ENCODE peak calls at places on chromosomes 1 and 21, in seven cellular contexts. One of them, this sample, is unnamed.

GRCh38 chr1:29497395-29498125 is 261.2 kb downstream of the PTPRU start:
- DNase-seq in progenitor cell of endocrine pancreas: no peak
- DNase-seq in cardiac fibroblast: no peak
- DNase-seq in transverse colon: no peak
- DNase-seq in upper lobe of right lung: no peak
- DNase-seq in heart right ventricle: no peak
- DNase-seq in Peyer's patch: peak
- DNase-seq in this sample: no peak

GRCh38 chr1:228073061-228073869 is 9.2 kb upstream of the ARF1 start:
- DNase-seq in progenitor cell of endocrine pancreas: no peak
- DNase-seq in Peyer's patch: no peak
- DNase-seq in transverse colon: no peak
- DNase-seq in cardiac fibroblast: no peak
- DNase-seq in heart right ventricle: no peak
- DNase-seq in upper lobe of right lung: peak
- DNase-seq in this sample: no peak

GRCh38 chr1:14494931-14495330 is 103.6 kb upstream of the KAZN start:
- DNase-seq in cardiac fibroblast: no peak
- DNase-seq in Peyer's patch: no peak
- DNase-seq in progenitor cell of endocrine pancreas: no peak
- DNase-seq in heart right ventricle: no peak
- DNase-seq in upper lobe of right lung: no peak
- DNase-seq in transverse colon: no peak
- DNase-seq in this sample: no peak

GRCh38 chr1:183804382-183804781 is 538 bp upstream of the RGL1 start:
- DNase-seq in cardiac fibroblast: no peak
- DNase-seq in heart right ventricle: no peak
- DNase-seq in progenitor cell of endocrine pancreas: no peak
- DNase-seq in transverse colon: no peak
- DNase-seq in Peyer's patch: no peak
- DNase-seq in upper lobe of right lung: no peak
- DNase-seq in this sample: no peak

GRCh38 chr1:65156910-65157545 is 9.0 kb downstream of the AK4 start:
- DNase-seq in transverse colon: no peak
- DNase-seq in heart right ventricle: no peak
- DNase-seq in Peyer's patch: no peak
- DNase-seq in progenitor cell of endocrine pancreas: no peak
- DNase-seq in cardiac fibroblast: no peak
- DNase-seq in upper lobe of right lung: no peak
- DNase-seq in this sample: no peak

GRCh38 chr1:117320515-117320914 is 46.7 kb upstream of the MAN1A2 start:
- DNase-seq in progenitor cell of endocrine pancreas: no peak
- DNase-seq in cardiac fibroblast: no peak
- DNase-seq in heart right ventricle: no peak
- DNase-seq in upper lobe of right lung: no peak
- DNase-seq in Peyer's patch: no peak
- DNase-seq in transverse colon: no peak
- DNase-seq in this sample: no peak

GRCh38 chr1:12506581-12507280 is 111.3 kb downstream of the DHRS3 start:
- DNase-seq in progenitor cell of endocrine pancreas: no peak
- DNase-seq in cardiac fibroblast: no peak
- DNase-seq in transverse colon: no peak
- DNase-seq in upper lobe of right lung: no peak
- DNase-seq in heart right ventricle: no peak
- DNase-seq in Peyer's patch: no peak
- DNase-seq in this sample: no peak

GRCh38 chr1:3473381-3473844 is 18.9 kb downstream of the ARHGEF16 start:
- DNase-seq in Peyer's patch: no peak
- DNase-seq in upper lobe of right lung: no peak
- DNase-seq in transverse colon: no peak
- DNase-seq in heart right ventricle: no peak
- DNase-seq in cardiac fibroblast: peak
- DNase-seq in progenitor cell of endocrine pancreas: no peak
- DNase-seq in this sample: no peak

GRCh38 chr1:180501865-180502360 is 464 bp downstream of the ACBD6 start:
- DNase-seq in heart right ventricle: no peak
- DNase-seq in upper lobe of right lung: no peak
- DNase-seq in cardiac fibroblast: no peak
- DNase-seq in Peyer's patch: no peak
- DNase-seq in progenitor cell of endocrine pancreas: no peak
- DNase-seq in transverse colon: no peak
- DNase-seq in this sample: no peak

GRCh38 chr1:32215629-32216505 is 6.3 kb downstream of the TMEM234 start:
- DNase-seq in upper lobe of right lung: no peak
- DNase-seq in cardiac fibroblast: peak
- DNase-seq in progenitor cell of endocrine pancreas: peak
- DNase-seq in Peyer's patch: peak
- DNase-seq in transverse colon: peak
- DNase-seq in heart right ventricle: peak
- DNase-seq in this sample: peak

GRCh38 chr1:48645883-48646282 is 130.8 kb downstream of the BEND5 start:
- DNase-seq in cardiac fibroblast: no peak
- DNase-seq in heart right ventricle: no peak
- DNase-seq in Peyer's patch: no peak
- DNase-seq in progenitor cell of endocrine pancreas: no peak
- DNase-seq in transverse colon: no peak
- DNase-seq in upper lobe of right lung: no peak
- DNase-seq in this sample: no peak

GRCh38 chr21:38306407-38306806 is 49.6 kb downstream of the KCNJ15 start:
- DNase-seq in Peyer's patch: no peak
- DNase-seq in transverse colon: no peak
- DNase-seq in progenitor cell of endocrine pancreas: no peak
- DNase-seq in heart right ventricle: no peak
- DNase-seq in upper lobe of right lung: no peak
- DNase-seq in cardiac fibroblast: peak
- DNase-seq in this sample: no peak

GRCh38 chr1:30286241-30286983 is 437.0 kb downstream of the MATN1 start:
- DNase-seq in cardiac fibroblast: no peak
- DNase-seq in upper lobe of right lung: no peak
- DNase-seq in transverse colon: no peak
- DNase-seq in Peyer's patch: no peak
- DNase-seq in progenitor cell of endocrine pancreas: no peak
- DNase-seq in heart right ventricle: no peak
- DNase-seq in this sample: peak

GRCh38 chr1:70745199-70745598 is 302.4 kb downstream of the PTGER3 start:
- DNase-seq in progenitor cell of endocrine pancreas: no peak
- DNase-seq in transverse colon: no peak
- DNase-seq in heart right ventricle: no peak
- DNase-seq in cardiac fibroblast: no peak
- DNase-seq in upper lobe of right lung: no peak
- DNase-seq in Peyer's patch: no peak
- DNase-seq in this sample: no peak

GRCh38 chr1:61504840-61505239 is 220.1 kb downstream of the TM2D1 start:
- DNase-seq in Peyer's patch: no peak
- DNase-seq in upper lobe of right lung: no peak
- DNase-seq in cardiac fibroblast: peak
- DNase-seq in progenitor cell of endocrine pancreas: no peak
- DNase-seq in transverse colon: no peak
- DNase-seq in heart right ventricle: no peak
- DNase-seq in this sample: no peak

GRCh38 chr1:198775606-198776005 is 136.8 kb downstream of the PTPRC start:
- DNase-seq in progenitor cell of endocrine pancreas: no peak
- DNase-seq in cardiac fibroblast: peak
- DNase-seq in upper lobe of right lung: peak
- DNase-seq in transverse colon: no peak
- DNase-seq in heart right ventricle: no peak
- DNase-seq in Peyer's patch: no peak
- DNase-seq in this sample: no peak

GRCh38 chr1:153946622-153947246 is at the start of gene DENND4B:
- DNase-seq in transverse colon: peak
- DNase-seq in Peyer's patch: peak
- DNase-seq in cardiac fibroblast: peak
- DNase-seq in upper lobe of right lung: peak
- DNase-seq in heart right ventricle: peak
- DNase-seq in progenitor cell of endocrine pancreas: peak
- DNase-seq in this sample: peak

GRCh38 chr1:98763488-98764141 is 102.1 kb downstream of the SNX7 start:
- DNase-seq in upper lobe of right lung: no peak
- DNase-seq in Peyer's patch: no peak
- DNase-seq in cardiac fibroblast: no peak
- DNase-seq in transverse colon: no peak
- DNase-seq in progenitor cell of endocrine pancreas: no peak
- DNase-seq in heart right ventricle: no peak
- DNase-seq in this sample: no peak

GRCh38 chr1:98766241-98766640 is 104.7 kb downstream of the SNX7 start:
- DNase-seq in Peyer's patch: no peak
- DNase-seq in transverse colon: no peak
- DNase-seq in heart right ventricle: no peak
- DNase-seq in progenitor cell of endocrine pancreas: no peak
- DNase-seq in upper lobe of right lung: no peak
- DNase-seq in cardiac fibroblast: no peak
- DNase-seq in this sample: no peak

DNA sequence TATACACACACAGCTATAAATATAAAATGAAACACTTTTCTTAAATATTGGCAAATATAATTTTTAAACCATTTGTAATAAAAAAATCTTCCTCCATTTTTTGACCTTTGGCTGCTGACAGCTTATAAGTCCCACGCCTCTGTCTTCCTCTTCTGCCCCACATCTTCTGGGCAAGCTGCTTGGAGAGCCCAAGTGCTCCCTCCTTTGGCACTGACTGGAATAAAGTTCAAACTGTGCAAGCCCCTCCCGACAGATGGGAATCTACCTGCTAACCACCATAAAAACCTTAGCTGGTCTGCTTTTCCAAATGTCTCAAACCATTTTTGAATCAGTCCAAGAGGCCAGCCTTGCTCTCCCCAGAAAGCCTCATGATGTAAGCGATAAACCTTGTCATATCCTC is 99.7 kb downstream of the SNX7 start:
- DNase-seq in cardiac fibroblast: peak
- DNase-seq in progenitor cell of endocrine pancreas: no peak
- DNase-seq in transverse colon: no peak
- DNase-seq in heart right ventricle: no peak
- DNase-seq in Peyer's patch: no peak
- DNase-seq in upper lobe of right lung: no peak
- DNase-seq in this sample: no peak
- TF ChIP-seq CTCF in cardiac fibroblast: no peak
- TF ChIP-seq CTCF in progenitor cell of endocrine pancreas: peak
- TF ChIP-seq CTCF in transverse colon: no peak
- TF ChIP-seq CTCF in heart right ventricle: no peak
- TF ChIP-seq CTCF in Peyer's patch: no peak
- TF ChIP-seq CTCF in upper lobe of right lung: no peak
- TF ChIP-seq CTCF in this sample: no peak

DNA sequence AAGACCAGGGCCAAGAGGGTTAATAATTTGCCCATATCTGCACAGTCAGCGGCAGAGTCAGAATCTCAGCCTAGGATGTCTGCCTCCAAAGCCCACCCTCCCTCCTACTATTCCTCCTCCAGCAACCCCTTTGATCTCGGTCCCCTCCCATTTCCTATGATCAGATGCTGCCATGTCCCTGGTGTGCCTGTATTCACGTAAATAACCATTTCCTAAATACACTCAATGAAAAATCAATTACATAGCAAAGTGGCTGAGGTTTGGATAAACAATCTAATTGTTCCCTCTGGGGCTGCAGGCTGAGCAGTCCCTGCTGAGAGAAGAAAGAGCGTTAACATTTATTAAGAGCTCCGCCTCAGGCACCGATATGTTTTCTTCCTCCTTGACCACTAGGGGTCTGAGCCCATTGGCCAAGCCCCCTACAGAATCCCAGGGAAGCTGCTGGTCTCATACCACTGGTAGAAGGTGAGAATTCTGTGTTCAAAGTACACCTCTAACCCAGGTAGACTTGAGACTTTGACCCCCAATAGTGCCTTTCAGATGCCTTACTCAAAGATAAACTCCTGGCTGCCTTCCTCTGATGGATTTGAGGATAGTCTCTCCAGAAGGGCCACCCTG is 34.0 kb upstream of the CAMK1G start:
- DNase-seq in progenitor cell of endocrine pancreas: no peak
- DNase-seq in cardiac fibroblast: no peak
- DNase-seq in transverse colon: no peak
- DNase-seq in Peyer's patch: no peak
- DNase-seq in heart right ventricle: no peak
- DNase-seq in upper lobe of right lung: no peak
- DNase-seq in this sample: no peak
- TF ChIP-seq CTCF in progenitor cell of endocrine pancreas: peak
- TF ChIP-seq CTCF in cardiac fibroblast: no peak
- TF ChIP-seq CTCF in transverse colon: no peak
- TF ChIP-seq CTCF in Peyer's patch: peak
- TF ChIP-seq CTCF in heart right ventricle: no peak
- TF ChIP-seq CTCF in upper lobe of right lung: peak
- TF ChIP-seq CTCF in this sample: no peak

GRCh38 chr1:20029178-20029912 is 40.6 kb upstream of the PLA2G5 start:
- DNase-seq in heart right ventricle: peak
- DNase-seq in upper lobe of right lung: no peak
- DNase-seq in transverse colon: no peak
- DNase-seq in Peyer's patch: no peak
- DNase-seq in progenitor cell of endocrine pancreas: no peak
- DNase-seq in cardiac fibroblast: peak
- DNase-seq in this sample: no peak
- TF ChIP-seq CTCF in heart right ventricle: no peak
- TF ChIP-seq CTCF in upper lobe of right lung: no peak
- TF ChIP-seq CTCF in transverse colon: no peak
- TF ChIP-seq CTCF in Peyer's patch: no peak
- TF ChIP-seq CTCF in progenitor cell of endocrine pancreas: no peak
- TF ChIP-seq CTCF in cardiac fibroblast: no peak
- TF ChIP-seq CTCF in this sample: no peak

GRCh38 chr1:6172549-6172948 is 7.6 kb downstream of the CHD5 start:
- DNase-seq in Peyer's patch: no peak
- DNase-seq in progenitor cell of endocrine pancreas: no peak
- DNase-seq in heart right ventricle: no peak
- DNase-seq in cardiac fibroblast: no peak
- DNase-seq in transverse colon: no peak
- DNase-seq in upper lobe of right lung: no peak
- DNase-seq in this sample: no peak

GRCh38 chr1:6170742-6171201 is 9.3 kb downstream of the CHD5 start:
- DNase-seq in upper lobe of right lung: no peak
- DNase-seq in progenitor cell of endocrine pancreas: no peak
- DNase-seq in Peyer's patch: no peak
- DNase-seq in transverse colon: no peak
- DNase-seq in cardiac fibroblast: no peak
- DNase-seq in heart right ventricle: no peak
- DNase-seq in this sample: no peak

GRCh38 chr1:6168947-6169586 is 11.1 kb downstream of the CHD5 start:
- DNase-seq in transverse colon: no peak
- DNase-seq in heart right ventricle: no peak
- DNase-seq in progenitor cell of endocrine pancreas: no peak
- DNase-seq in cardiac fibroblast: no peak
- DNase-seq in upper lobe of right lung: no peak
- DNase-seq in Peyer's patch: no peak
- DNase-seq in this sample: no peak

GRCh38 chr1:6170116-6170741 is 9.9 kb downstream of the CHD5 start:
- DNase-seq in progenitor cell of endocrine pancreas: no peak
- DNase-seq in heart right ventricle: no peak
- DNase-seq in cardiac fibroblast: no peak
- DNase-seq in transverse colon: no peak
- DNase-seq in upper lobe of right lung: no peak
- DNase-seq in Peyer's patch: no peak
- DNase-seq in this sample: no peak

DNA sequence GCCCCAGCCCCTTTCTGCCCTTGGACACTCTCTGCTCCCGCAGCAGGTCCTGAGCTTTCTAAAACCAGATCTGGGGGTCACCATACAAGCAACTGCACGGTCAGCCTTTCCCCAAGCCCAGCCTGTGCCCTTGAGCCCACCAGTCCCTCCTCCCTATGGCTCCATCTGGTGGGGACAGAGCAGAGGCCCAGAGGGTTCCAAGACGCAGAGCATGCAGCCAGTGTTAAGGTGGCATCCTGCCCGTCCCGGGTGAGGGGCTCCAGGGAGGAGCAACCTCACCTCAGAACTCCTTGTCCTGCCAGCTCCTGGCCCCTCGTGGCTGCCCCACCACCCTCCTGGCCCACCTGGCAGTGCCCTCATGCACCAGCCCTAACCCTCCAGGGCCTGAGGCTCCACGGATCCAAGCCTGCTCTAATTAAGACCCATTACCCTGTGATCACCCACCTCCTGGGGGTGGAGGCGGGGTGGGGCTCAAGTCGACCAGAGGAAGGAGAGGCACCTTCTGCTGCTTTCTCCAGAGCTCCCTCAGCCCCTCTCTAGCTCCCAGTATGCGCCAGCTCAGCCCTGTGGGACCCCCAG is 8.5 kb downstream of the CHD5 start:
- DNase-seq in upper lobe of right lung: no peak
- DNase-seq in cardiac fibroblast: no peak
- DNase-seq in progenitor cell of endocrine pancreas: no peak
- DNase-seq in transverse colon: no peak
- DNase-seq in heart right ventricle: no peak
- DNase-seq in Peyer's patch: no peak
- DNase-seq in this sample: no peak
- TF ChIP-seq CTCF in upper lobe of right lung: peak
- TF ChIP-seq CTCF in cardiac fibroblast: peak
- TF ChIP-seq CTCF in progenitor cell of endocrine pancreas: peak
- TF ChIP-seq CTCF in transverse colon: no peak
- TF ChIP-seq CTCF in heart right ventricle: peak
- TF ChIP-seq CTCF in Peyer's patch: no peak
- TF ChIP-seq CTCF in this sample: no peak

This sample was measured in colonic mucosa.